ENCODE peak calls at places on chromosomes 13 and 19, in five cellular contexts. V, L, G, T and C are unnamed samples.

GRCh38 chr13:107367258-107367657 is 799.3 kb upstream of the ARGLU1 start:
- DNase-seq in G (no peak), L (no peak), V (no peak), T (no peak), C (no peak)

GRCh38 chr19:13149628-13150186 is 468 bp downstream of the STX10 start:
- DNase-seq in T (peak; percentile 37), G (no peak), L (no peak), V (no peak), C (peak; percentile 67)

GRCh38 chr19:53908933-53909415 is at the start of gene CACNG7:
- DNase-seq in L (no peak), G (no peak), T (no peak), V (no peak), C (peak; percentile 63)

GRCh38 chr19:1566392-1567115 is 1.6 kb downstream of the MEX3D start:
- DNase-seq in G (peak; percentile 39), T (peak; percentile 40), L (no peak), V (no peak), C (peak; percentile 74)

GRCh38 chr13:45863716-45864590 is 12.4 kb upstream of the SIAH3 start:
- DNase-seq in V (no peak), T (no peak), L (no peak), G (no peak), C (no peak)

GRCh38 chr19:57053401-57053800 is 66.4 kb upstream of the USP29 start:
- DNase-seq in G (no peak), T (no peak), L (no peak), V (no peak), C (no peak)

GRCh38 chr13:27578121-27579030 is 42.0 kb downstream of the LNX2 start:
- DNase-seq in V (no peak), L (no peak), T (no peak), G (no peak), C (no peak)

GRCh38 chr19:18775586-18776287 is 15.4 kb downstream of the COMP start:
- DNase-seq in V (no peak), G (no peak), L (no peak), T (no peak), C (no peak)

GRCh38 chr13:98267080-98267912 is 90.2 kb upstream of the RNF113B start:
- DNase-seq in G (no peak), T (peak; percentile 94), L (peak; percentile 33), V (no peak), C (no peak)

GRCh38 chr19:45781282-45782161 is 768 bp downstream of the DMPK start:
- DNase-seq in T (no peak), G (no peak), L (no peak), V (no peak), C (no peak)

GRCh38 chr19:54325194-54325621 is 12.2 kb upstream of the LILRA5 start:
- DNase-seq in V (peak; percentile 55), L (no peak), T (peak; percentile 30), G (no peak), C (peak; percentile 46)

GRCh38 chr13:100872761-100873160 is 198.2 kb upstream of the TMTC4 start:
- DNase-seq in V (no peak), T (no peak), L (no peak), G (no peak), C (no peak)

GRCh38 chr13:111380431-111380830 is 60.0 kb downstream of the TEX29 start:
- DNase-seq in V (no peak), G (no peak), L (no peak), T (no peak), C (no peak)

GRCh38 chr13:87942204-87942603 is 271.0 kb downstream of the SLITRK5 start:
- DNase-seq in L (no peak), T (no peak), G (no peak), V (no peak), C (no peak)

GRCh38 chr19:46639356-46640061 is 3.5 kb upstream of the GNG8 start:
- DNase-seq in V (peak; percentile 57), G (no peak), L (no peak), T (no peak), C (no peak)

GRCh38 chr19:40685563-40685962 is 4.9 kb downstream of the NUMBL start:
- DNase-seq in G (no peak), T (no peak), L (no peak), V (no peak), C (no peak)

GRCh38 chr19:17005000-17005399 is 21.6 kb downstream of the CPAMD8 start:
- DNase-seq in G (no peak), T (no peak), L (no peak), V (no peak), C (no peak)

GRCh38 chr13:112510002-112510780 is 77.8 kb downstream of the TUBGCP3 start:
- DNase-seq in L (no peak), V (peak; percentile 24), G (peak; percentile 53), T (peak; percentile 52), C (peak; percentile 53)

GRCh38 chr19:17243854-17244617 is 1.7 kb downstream of the NR2F6 start:
- DNase-seq in G (no peak), V (peak; percentile 65), L (no peak), T (peak; percentile 51), C (peak; percentile 58)

GRCh38 chr13:98221234-98221633 is 44.2 kb upstream of the RNF113B start:
- DNase-seq in G (no peak), L (no peak), V (no peak), T (no peak), C (no peak)

GRCh38 chr19:16381756-16382401 is 57.3 kb downstream of the KLF2 start:
- DNase-seq in V (no peak), L (no peak), T (no peak), G (no peak), C (no peak)

GRCh38 chr13:112521073-112521685 is 66.8 kb downstream of the TUBGCP3 start:
- DNase-seq in T (no peak), L (no peak), G (no peak), V (no peak), C (no peak)

GRCh38 chr13:68810660-68811059 is 1297.0 kb upstream of the ATXN8OS start:
- DNase-seq in L (no peak), G (no peak), T (peak; percentile 5), V (no peak), C (no peak)

GRCh38 chr19:49194408-49194807 is 36.8 kb downstream of the TRPM4 start:
- DNase-seq in T (no peak), L (no peak), V (no peak), G (no peak), C (no peak)

GRCh38 chr19:58558623-58559274 is 338 bp upstream of the UBE2M start:
- DNase-seq in L (peak; percentile 95), T (peak; percentile 95), G (peak; percentile 97), V (peak; percentile 92), C (peak; percentile 100)

GRCh38 chr13:108346376-108346775 is 76.9 kb downstream of the TNFSF13B start:
- DNase-seq in L (no peak), V (no peak), T (no peak), G (no peak), C (no peak)

GRCh38 chr19:16234552-16235445 is 37.1 kb downstream of the AP1M1 start:
- DNase-seq in L (no peak), T (no peak), G (no peak), V (no peak), C (no peak)

GRCh38 chr13:105342421-105342820 is 1193.0 kb downstream of the EFNB2 start:
- DNase-seq in V (no peak), L (no peak), G (no peak), T (no peak), C (no peak)
- TF ChIP-seq CREB1 in V (no peak), L (no peak), G (no peak), T (no peak), C (no peak)

GRCh38 chr13:40102360-40102727 is 446.9 kb downstream of the COG6 start:
- DNase-seq in T (no peak), G (no peak), V (no peak), L (no peak), C (no peak)
- TF ChIP-seq USF2 in T (no peak), G (no peak), V (no peak), L (no peak), C (no peak)

DNA sequence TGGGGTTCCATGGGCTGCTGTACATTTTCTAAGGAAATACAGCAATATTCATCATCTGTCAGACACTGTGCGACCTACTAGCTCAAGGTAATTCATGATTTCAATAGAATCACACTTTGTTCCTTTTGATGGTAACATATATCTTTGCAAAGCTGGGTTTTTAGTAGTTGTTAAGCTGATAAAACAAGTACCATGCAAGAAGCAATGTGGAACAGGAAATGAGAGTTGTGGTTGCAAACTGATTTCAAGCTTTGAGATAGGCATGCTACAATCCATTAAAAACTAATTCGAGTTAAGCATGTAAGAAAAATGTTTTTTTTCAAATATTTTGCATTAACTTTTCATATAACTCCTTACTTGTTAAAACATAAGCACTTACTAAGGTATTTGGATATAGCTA is 6.8 kb upstream of the MBNL2 start:
- DNase-seq in G (no peak), V (no peak), T (no peak), L (no peak), C (no peak)
- TF ChIP-seq CREB1 in G (no peak), V (no peak), T (no peak), L (no peak), C (no peak)

GRCh38 chr13:48431431-48431830 is 18.5 kb upstream of the LPAR6 start:
- DNase-seq in L (no peak), G (no peak), V (no peak), T (peak; percentile 73), C (no peak)

GRCh38 chr13:48434203-48434602 is 21.3 kb upstream of the LPAR6 start:
- DNase-seq in T (no peak), V (no peak), G (no peak), L (no peak), C (no peak)

GRCh38 chr13:48436661-48437242 is 23.8 kb upstream of the LPAR6 start:
- DNase-seq in V (no peak), T (no peak), G (no peak), L (no peak), C (no peak)

GRCh38 chr13:48431987-48432615 is 19.2 kb upstream of the LPAR6 start:
- DNase-seq in T (peak; percentile 7), L (no peak), G (no peak), V (no peak), C (no peak)

GRCh38 chr13:48437381-48437780 is 24.5 kb upstream of the LPAR6 start:
- DNase-seq in L (no peak), T (no peak), G (no peak), V (no peak), C (no peak)
- TF ChIP-seq USF2 in L (no peak), T (no peak), G (no peak), V (no peak), C (no peak)

GRCh38 chr19:3687774-3688706 is 12.2 kb downstream of the PIP5K1C start:
- DNase-seq in G (no peak), V (no peak), T (peak; percentile 41), L (no peak), C (peak; percentile 65)
- TF ChIP-seq CREB1 in G (no peak), V (no peak), T (no peak), L (no peak), C (no peak)

GRCh38 chr13:31755803-31756212 is 16.5 kb downstream of the RXFP2 start:
- DNase-seq in V (no peak), G (no peak), L (no peak), T (no peak), C (no peak)
- TF ChIP-seq USF2 in V (no peak), G (no peak), L (no peak), T (no peak), C (no peak)